ENCODE peak calls at places on chromosomes 7 and 10, in ten cellular contexts. A is AG09309, Q is psoas muscle, E is kidney epithelial cell, N is endothelial cell, W is heart left ventricle, V is H9, Z is right atrium auricular region, U is fibroblast of mammary gland, L is mucosa of descending colon. K is an unnamed sample.
A peak's percentile ranks its signal among the peaks of the same experiment; 100 is the strongest.

GRCh38 chr7:153529651-153530165 is 522.5 kb upstream of the DPP6 start:
- DNase-seq in V (no peak), A (no peak), W (no peak), L (no peak), Z (no peak), Q (no peak), U (no peak), E (no peak), N (no peak), K (no peak)

GRCh38 chr10:79273603-79274002 is 73.7 kb upstream of the PPIF start:
- DNase-seq in Q (peak; percentile 69), L (peak; percentile 39), E (no peak), W (no peak), Z (peak; percentile 83), N (no peak), V (no peak), U (no peak), A (no peak), K (no peak)

GRCh38 chr7:78178319-78178718 is 379.7 kb downstream of the PHTF2 start:
- DNase-seq in Z (no peak), Q (no peak), W (no peak), V (no peak), A (peak; percentile 29), U (peak; percentile 73), E (no peak), N (no peak), L (no peak), K (no peak)

GRCh38 chr10:29067161-29067560 is 221.7 kb upstream of the LYZL1 start:
- DNase-seq in N (no peak), V (no peak), E (no peak), Z (no peak), W (no peak), A (peak; percentile 4), U (no peak), Q (no peak), L (no peak), K (no peak)

GRCh38 chr7:103934508-103934907 is 55.0 kb downstream of the RELN start:
- DNase-seq in V (no peak), U (no peak), N (no peak), Z (no peak), E (no peak), Q (no peak), A (no peak), L (no peak), W (no peak), K (no peak)

GRCh38 chr10:132205650-132206376 is 19.1 kb downstream of the DPYSL4 start:
- DNase-seq in W (no peak), N (no peak), L (peak; percentile 37), Z (no peak), U (no peak), E (no peak), V (no peak), Q (peak; percentile 33), A (no peak), K (peak; percentile 30)

GRCh38 chr10:88493676-88494483 is 89.2 kb downstream of the RNLS start:
- DNase-seq in V (no peak), Q (no peak), L (no peak), A (peak; percentile 40), N (no peak), W (no peak), U (peak; percentile 89), Z (no peak), E (no peak), K (no peak)

GRCh38 chr7:44769381-44770209 is 20.9 kb downstream of the ZMIZ2 start:
- DNase-seq in Z (no peak), L (no peak), U (peak; percentile 54), V (no peak), N (no peak), A (no peak), Q (no peak), E (no peak), W (no peak), K (no peak)

DNA sequence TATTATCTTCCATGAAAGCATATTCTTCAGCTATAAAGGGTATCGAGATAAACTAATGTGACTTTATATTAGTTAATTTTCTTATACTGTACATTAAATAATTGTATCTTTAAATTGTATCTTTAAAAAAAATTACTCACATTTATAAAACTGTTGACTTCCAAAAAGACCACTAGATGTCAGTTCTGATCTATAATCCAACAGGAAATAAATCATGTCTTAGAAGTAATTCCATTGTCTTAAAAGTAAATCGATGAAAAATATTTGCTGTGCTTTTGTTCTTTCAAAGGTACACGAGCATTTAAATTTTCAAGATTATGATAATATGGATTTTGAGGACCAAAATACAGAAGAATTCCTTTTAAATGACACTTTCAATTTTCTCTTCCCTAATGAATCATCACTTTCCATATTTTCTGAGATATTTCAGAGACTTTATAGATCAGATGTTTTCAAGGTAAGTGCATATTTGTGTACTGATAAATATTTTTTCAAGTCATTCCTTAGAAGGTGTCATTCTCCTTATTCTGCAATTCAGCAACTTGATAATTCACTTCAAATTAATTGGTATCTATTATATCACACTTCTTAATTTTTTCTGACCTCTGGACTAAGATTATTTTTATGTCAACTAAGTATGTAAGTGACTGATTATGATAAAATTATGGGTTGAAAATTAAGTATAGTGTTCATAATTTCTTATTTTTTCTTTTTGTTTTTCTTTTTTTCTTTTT is 138.5 kb downstream of the CPED1 start:
- DNase-seq in W (no peak), A (no peak), U (peak; percentile 53), E (no peak), N (no peak), V (no peak), Q (no peak), L (no peak), Z (no peak), K (no peak)
- TF ChIP-seq CTCF in W (peak; percentile 40), A (peak; percentile 23), U (peak; percentile 31), E (peak; percentile 19), N (peak; percentile 22), V (peak; percentile 51), Q (no peak), L (no peak), Z (no peak), K (no peak)

DNA sequence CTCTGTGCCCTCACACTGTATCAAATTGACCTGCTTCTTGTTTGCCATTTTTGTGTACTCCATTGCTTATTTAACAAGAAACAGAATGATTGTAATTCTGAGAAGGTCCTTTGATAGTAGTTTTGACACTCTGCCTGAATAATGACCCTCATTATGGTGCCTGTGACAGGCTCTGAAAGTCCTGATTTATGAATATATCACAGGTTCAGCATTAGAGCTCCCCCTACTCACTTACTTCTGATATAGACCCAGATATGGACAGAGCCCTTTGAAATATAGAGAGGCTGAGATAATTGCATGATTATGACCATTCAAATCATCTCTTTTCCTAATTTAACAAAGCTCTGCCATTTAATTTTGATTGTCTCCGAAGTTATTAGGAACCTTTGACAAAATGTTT is 465.3 kb downstream of the MDFIC start:
- DNase-seq in N (no peak), U (no peak), W (no peak), E (no peak), L (no peak), Q (no peak), A (no peak), Z (no peak), V (no peak), K (no peak)
- TF ChIP-seq CTCF in N (no peak), U (no peak), W (no peak), E (no peak), L (no peak), Q (no peak), A (no peak), Z (no peak), V (no peak), K (no peak)

GRCh38 chr7:111098011-111098925 is 7.3 kb downstream of the LRRN3 start:
- DNase-seq in Z (no peak), Q (peak; percentile 47), W (peak; percentile 19), A (no peak), U (peak; percentile 49), V (peak; percentile 50), E (no peak), L (no peak), N (peak; percentile 33), K (peak; percentile 45)

GRCh38 chr7:111103136-111103535 is 12.2 kb downstream of the LRRN3 start:
- DNase-seq in Q (no peak), V (no peak), L (no peak), W (no peak), E (no peak), Z (no peak), N (no peak), A (no peak), U (no peak), K (no peak)

GRCh38 chr7:111096997-111097396 is 6.1 kb downstream of the LRRN3 start:
- DNase-seq in Z (no peak), U (no peak), W (no peak), L (no peak), V (peak; percentile 58), N (no peak), A (no peak), E (no peak), Q (no peak), K (no peak)

GRCh38 chr7:111101856-111102646 is 11.1 kb downstream of the LRRN3 start:
- DNase-seq in V (no peak), Z (no peak), Q (no peak), U (no peak), L (no peak), W (no peak), N (no peak), A (no peak), E (no peak), K (no peak)

DNA sequence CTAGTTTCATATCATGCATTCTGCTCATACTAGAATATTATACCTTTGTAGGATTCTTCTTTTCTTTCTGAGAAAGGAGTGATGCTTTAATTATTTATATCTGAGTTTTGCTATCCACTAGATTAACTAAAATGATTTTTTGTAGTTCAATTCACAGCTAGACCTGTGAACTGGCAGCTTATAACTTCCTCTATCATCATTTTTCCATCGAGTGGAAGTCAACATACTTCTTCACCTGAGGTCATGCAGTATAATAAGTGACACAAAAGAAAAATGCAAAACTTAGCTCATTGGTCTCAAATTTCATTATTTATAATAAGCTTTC is 8.0 kb downstream of the LRRN3 start:
- DNase-seq in A (no peak), Z (no peak), Q (no peak), V (no peak), U (no peak), W (no peak), N (no peak), L (no peak), E (no peak), K (no peak)
- TF ChIP-seq CTCF in A (no peak), Z (no peak), Q (no peak), V (no peak), U (no peak), W (no peak), N (no peak), L (no peak), E (no peak), K (peak; percentile 6)

GRCh38 chr10:44990965-44991364 is 9.8 kb upstream of the ZNF22 start:
- DNase-seq in W (no peak), Q (no peak), A (no peak), V (peak; percentile 20), L (no peak), E (no peak), U (no peak), Z (peak; percentile 53), N (no peak), K (no peak)

GRCh38 chr10:44988957-44989620 is 10.5 kb upstream of the DEPP1 start:
- DNase-seq in Z (peak; percentile 57), A (no peak), L (no peak), Q (no peak), N (no peak), E (no peak), U (no peak), W (no peak), V (peak; percentile 21), K (no peak)

GRCh38 chr10:44989621-44990301 is 11.0 kb upstream of the ZNF22 start:
- DNase-seq in Q (no peak), Z (peak; percentile 58), N (no peak), E (no peak), V (peak; percentile 22), W (peak; percentile 53), U (no peak), L (no peak), A (no peak), K (no peak)

GRCh38 chr10:44991571-44991970 is 9.2 kb upstream of the ZNF22 start:
- DNase-seq in W (peak; percentile 56), N (peak; percentile 3), E (no peak), A (no peak), L (no peak), U (no peak), V (no peak), Z (peak; percentile 59), Q (no peak), K (no peak)

GRCh38 chr10:44990302-44990655 is 10.4 kb upstream of the ZNF22 start:
- DNase-seq in A (no peak), E (no peak), N (peak; percentile 58), Q (no peak), L (no peak), V (peak; percentile 76), W (peak; percentile 37), U (no peak), Z (peak; percentile 50), K (peak; percentile 73)
- TF ChIP-seq CTCF in A (no peak), E (peak; percentile 36), N (no peak), Q (no peak), L (no peak), V (peak; percentile 73), W (peak; percentile 59), U (no peak), Z (no peak), K (no peak)